ENCODE peak calls at places on chromosomes 6 and 20, in four cellular contexts. One of them, this sample, is unnamed.

GRCh38 chr20:6829510-6830116 is 62.1 kb downstream of the BMP2 start:
- DNase-seq in GM12878: no peak
- DNase-seq in K562: no peak
- DNase-seq in HL-60: no peak
- DNase-seq in this sample: no peak

GRCh38 chr6:27604986-27605385 is 132.1 kb upstream of the ZNF184 start:
- DNase-seq in GM12878: no peak
- DNase-seq in HL-60: no peak
- DNase-seq in K562: peak; percentile 42
- DNase-seq in this sample: no peak

GRCh38 chr6:109460161-109460830 is 4.7 kb upstream of the MICAL1 start:
- DNase-seq in GM12878: no peak
- DNase-seq in K562: no peak
- DNase-seq in HL-60: no peak
- DNase-seq in this sample: no peak

GRCh38 chr6:34248198-34248726 is 544 bp downstream of the SMIM29 start:
- DNase-seq in K562: peak; percentile 67
- DNase-seq in GM12878: no peak
- DNase-seq in HL-60: no peak
- DNase-seq in this sample: no peak

GRCh38 chr20:53954734-53955658 is 115.4 kb downstream of the BCAS1 start:
- DNase-seq in K562: no peak
- DNase-seq in HL-60: no peak
- DNase-seq in GM12878: no peak
- DNase-seq in this sample: no peak

GRCh38 chr6:26284537-26285142 is 80.4 kb upstream of the BTN3A2 start:
- DNase-seq in GM12878: peak; percentile 47
- DNase-seq in K562: no peak
- DNase-seq in HL-60: no peak
- DNase-seq in this sample: no peak

GRCh38 chr6:114471450-114471849 is 128.6 kb upstream of the HS3ST5 start:
- DNase-seq in GM12878: no peak
- DNase-seq in K562: no peak
- DNase-seq in HL-60: no peak
- DNase-seq in this sample: no peak

GRCh38 chr6:11341867-11342266 is 109.4 kb upstream of the NEDD9 start:
- DNase-seq in HL-60: no peak
- DNase-seq in K562: no peak
- DNase-seq in GM12878: no peak
- DNase-seq in this sample: no peak

GRCh38 chr6:33613146-33613793 is 7.9 kb upstream of the ITPR3 start:
- DNase-seq in HL-60: no peak
- DNase-seq in K562: no peak
- DNase-seq in GM12878: no peak
- DNase-seq in this sample: no peak

GRCh38 chr6:47681201-47681990 is 17.0 kb upstream of the ADGRF4 start:
- DNase-seq in K562: no peak
- DNase-seq in GM12878: no peak
- DNase-seq in HL-60: no peak
- DNase-seq in this sample: no peak

GRCh38 chr6:143621159-143621873 is 56.4 kb upstream of the PHACTR2 start:
- DNase-seq in K562: no peak
- DNase-seq in HL-60: no peak
- DNase-seq in GM12878: no peak
- DNase-seq in this sample: no peak

GRCh38 chr6:159252955-159253508 is 83.8 kb downstream of the FNDC1 start:
- DNase-seq in GM12878: peak; percentile 2
- DNase-seq in K562: peak; percentile 69
- DNase-seq in HL-60: peak; percentile 11
- DNase-seq in this sample: peak; percentile 36

GRCh38 chr6:95574811-95575210 is 2.5 kb upstream of the MANEA start:
- DNase-seq in K562: no peak
- DNase-seq in HL-60: peak; percentile 74
- DNase-seq in GM12878: no peak
- DNase-seq in this sample: no peak

GRCh38 chr6:84417261-84417660 is 189.8 kb upstream of the CEP162 start:
- DNase-seq in GM12878: no peak
- DNase-seq in HL-60: no peak
- DNase-seq in K562: no peak
- DNase-seq in this sample: no peak

GRCh38 chr6:105207524-105208269 is 27.9 kb upstream of the POPDC3 start:
- DNase-seq in K562: no peak
- DNase-seq in GM12878: no peak
- DNase-seq in HL-60: no peak
- DNase-seq in this sample: no peak

GRCh38 chr20:41643504-41643938 is 25.3 kb upstream of the CHD6 start:
- DNase-seq in HL-60: no peak
- DNase-seq in GM12878: no peak
- DNase-seq in K562: peak; percentile 71
- DNase-seq in this sample: no peak

GRCh38 chr6:29763491-29764289 is 40.5 kb downstream of the HLA-F start:
- DNase-seq in HL-60: no peak
- DNase-seq in K562: no peak
- DNase-seq in GM12878: no peak
- DNase-seq in this sample: no peak

GRCh38 chr6:66675906-66676305 is 968.9 kb upstream of the EYS start:
- DNase-seq in HL-60: no peak
- DNase-seq in GM12878: no peak
- DNase-seq in K562: no peak
- DNase-seq in this sample: no peak

GRCh38 chr6:145360865-145361264 is 374.5 kb downstream of the EPM2A start:
- DNase-seq in K562: no peak
- DNase-seq in GM12878: no peak
- DNase-seq in HL-60: no peak
- DNase-seq in this sample: no peak

GRCh38 chr6:159821726-159822125 is 21.6 kb downstream of the PNLDC1 start:
- DNase-seq in HL-60: no peak
- DNase-seq in GM12878: no peak
- DNase-seq in K562: no peak
- DNase-seq in this sample: no peak

GRCh38 chr6:42193491-42193894 is 1.3 kb downstream of the GUCA1B start:
- DNase-seq in GM12878: no peak
- DNase-seq in HL-60: no peak
- DNase-seq in K562: peak; percentile 64
- DNase-seq in this sample: no peak
- TF ChIP-seq SPI1 in GM12878: no peak
- TF ChIP-seq SPI1 in HL-60: no peak
- TF ChIP-seq SPI1 in K562: no peak
- TF ChIP-seq SPI1 in this sample: no peak

GRCh38 chr20:55067158-55067825 is 591.9 kb downstream of the DOK5 start:
- DNase-seq in GM12878: no peak
- DNase-seq in HL-60: no peak
- DNase-seq in K562: no peak
- DNase-seq in this sample: no peak
- TF ChIP-seq SPI1 in GM12878: no peak
- TF ChIP-seq SPI1 in HL-60: no peak
- TF ChIP-seq SPI1 in K562: no peak
- TF ChIP-seq SPI1 in this sample: no peak

GRCh38 chr20:58909585-58909984 is 57.1 kb downstream of the GNAS start:
- DNase-seq in GM12878: no peak
- DNase-seq in HL-60: no peak
- DNase-seq in K562: no peak
- DNase-seq in this sample: no peak

GRCh38 chr20:58913079-58913478 is 60.6 kb downstream of the GNAS start:
- DNase-seq in HL-60: no peak
- DNase-seq in K562: no peak
- DNase-seq in GM12878: no peak
- DNase-seq in this sample: no peak

GRCh38 chr20:58911309-58911708 is 58.8 kb downstream of the GNAS start:
- DNase-seq in K562: no peak
- DNase-seq in HL-60: no peak
- DNase-seq in GM12878: no peak
- DNase-seq in this sample: no peak

GRCh38 chr20:58910473-58910872 is 58.0 kb downstream of the GNAS start:
- DNase-seq in HL-60: no peak
- DNase-seq in K562: no peak
- DNase-seq in GM12878: no peak
- DNase-seq in this sample: no peak

DNA sequence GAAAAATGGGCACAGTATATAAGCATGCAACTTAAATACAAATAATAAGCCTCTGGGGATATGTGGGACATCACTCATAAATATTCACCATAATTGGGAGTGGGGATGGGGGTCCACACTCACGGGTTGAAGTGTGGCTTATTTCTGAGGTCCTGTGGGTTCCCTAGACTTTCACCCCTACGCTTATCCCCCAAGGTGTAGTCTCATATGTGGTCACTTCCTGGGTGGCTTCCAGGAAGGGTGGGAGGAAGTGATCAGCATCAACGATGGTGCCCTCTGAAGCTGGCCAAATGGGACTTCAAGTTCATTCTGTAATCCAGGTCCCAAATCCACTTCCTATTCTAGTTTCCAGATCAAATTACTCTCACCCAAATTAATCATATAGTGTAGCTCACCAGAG is 59.5 kb downstream of the GNAS start:
- DNase-seq in K562: no peak
- DNase-seq in HL-60: no peak
- DNase-seq in GM12878: no peak
- DNase-seq in this sample: no peak
- TF ChIP-seq SPI1 in K562: no peak
- TF ChIP-seq SPI1 in HL-60: no peak
- TF ChIP-seq SPI1 in GM12878: no peak
- TF ChIP-seq SPI1 in this sample: peak; percentile 17

DNA sequence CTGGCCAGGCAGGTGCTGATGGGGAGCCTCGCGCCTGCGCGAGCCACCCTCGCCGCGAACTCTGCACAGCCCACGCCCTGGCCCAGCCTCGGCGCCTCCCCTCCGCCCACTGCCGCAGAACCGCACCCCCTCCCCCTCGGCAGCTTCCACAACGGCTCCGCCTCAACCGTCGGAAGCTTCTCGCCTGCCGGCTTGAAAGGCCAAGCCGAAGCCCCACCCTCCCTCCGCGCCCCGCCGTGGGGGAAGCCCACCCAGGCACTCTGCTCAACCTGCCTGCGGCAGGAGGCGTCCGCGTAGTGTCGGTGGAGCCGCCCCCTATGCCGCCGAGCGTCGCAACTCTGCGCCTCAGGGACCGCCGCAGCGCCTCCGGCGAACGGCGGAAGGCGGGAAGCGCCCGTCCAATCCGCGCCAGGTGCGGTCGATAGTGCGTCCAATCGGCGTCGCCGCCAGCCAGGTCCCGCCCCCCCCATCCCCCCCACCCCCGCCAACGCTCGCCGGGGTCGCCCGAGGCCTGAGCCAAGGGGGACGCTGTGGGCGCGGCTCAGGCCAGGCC is at the start of gene SYCP2:
- DNase-seq in GM12878: no peak
- DNase-seq in HL-60: no peak
- DNase-seq in K562: peak; percentile 94
- DNase-seq in this sample: no peak
- TF ChIP-seq SPI1 in GM12878: no peak
- TF ChIP-seq SPI1 in HL-60: no peak
- TF ChIP-seq SPI1 in K562: no peak
- TF ChIP-seq SPI1 in this sample: no peak

DNA sequence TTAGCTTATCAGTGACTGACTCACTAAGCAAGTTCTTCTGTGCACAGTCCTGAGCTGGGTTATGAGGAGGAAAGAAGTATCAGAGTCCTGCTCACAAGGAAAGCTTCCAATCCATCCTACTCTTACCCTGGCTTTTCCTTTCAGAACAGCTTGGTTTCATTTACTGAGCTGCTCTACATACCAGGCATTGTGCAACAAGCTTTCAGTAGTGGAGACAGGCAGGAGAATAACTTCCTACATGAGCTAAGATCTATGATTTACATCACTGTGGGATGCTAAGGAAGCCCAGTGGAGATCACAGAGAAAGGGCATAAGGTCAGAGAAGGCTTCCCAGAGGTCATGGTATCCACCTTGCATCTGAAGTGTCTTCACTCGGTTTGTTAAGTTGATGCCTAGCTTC is 144.5 kb downstream of the MAP3K7 start:
- DNase-seq in HL-60: no peak
- DNase-seq in K562: no peak
- DNase-seq in GM12878: no peak
- DNase-seq in this sample: no peak
- TF ChIP-seq SPI1 in HL-60: no peak
- TF ChIP-seq SPI1 in K562: no peak
- TF ChIP-seq SPI1 in GM12878: no peak
- TF ChIP-seq SPI1 in this sample: no peak

GRCh38 chr6:80991316-80991715 is 761.2 kb downstream of the TENT5A start:
- DNase-seq in K562: no peak
- DNase-seq in HL-60: no peak
- DNase-seq in GM12878: no peak
- DNase-seq in this sample: no peak

DNA sequence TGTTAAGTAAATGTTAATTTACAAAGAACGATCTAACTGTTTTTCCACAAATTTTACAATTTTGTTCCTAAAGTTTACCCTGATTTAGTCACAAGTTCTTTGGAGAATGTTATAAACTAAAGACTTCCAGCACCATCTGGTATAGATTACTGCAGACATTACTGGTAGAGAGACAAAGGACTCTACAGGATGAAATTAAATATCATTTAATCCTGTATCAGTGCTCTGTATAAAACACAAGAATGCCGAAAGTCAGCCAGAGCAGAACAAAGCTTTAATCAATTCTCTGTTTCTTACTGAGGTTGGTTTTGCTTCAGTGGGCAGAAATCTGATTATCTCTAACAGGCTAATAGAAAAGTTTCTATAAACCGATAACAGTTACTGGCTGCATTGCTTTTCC is 763.6 kb downstream of the TENT5A start:
- DNase-seq in K562: no peak
- DNase-seq in GM12878: no peak
- DNase-seq in HL-60: no peak
- DNase-seq in this sample: no peak
- TF ChIP-seq SPI1 in K562: no peak
- TF ChIP-seq SPI1 in GM12878: no peak
- TF ChIP-seq SPI1 in HL-60: no peak
- TF ChIP-seq SPI1 in this sample: no peak

GRCh38 chr6:15399651-15400470 is 154.0 kb downstream of the JARID2 start:
- DNase-seq in HL-60: no peak
- DNase-seq in K562: peak; percentile 91
- DNase-seq in GM12878: no peak
- DNase-seq in this sample: no peak
- TF ChIP-seq SPI1 in HL-60: no peak
- TF ChIP-seq SPI1 in K562: no peak
- TF ChIP-seq SPI1 in GM12878: no peak
- TF ChIP-seq SPI1 in this sample: no peak

GRCh38 chr20:3690413-3690812 is 8.6 kb upstream of the ADAM33 start:
- DNase-seq in GM12878: no peak
- DNase-seq in K562: no peak
- DNase-seq in HL-60: no peak
- DNase-seq in this sample: no peak

GRCh38 chr20:3689978-3690377 is 8.2 kb upstream of the ADAM33 start:
- DNase-seq in GM12878: no peak
- DNase-seq in K562: no peak
- DNase-seq in HL-60: no peak
- DNase-seq in this sample: no peak

GRCh38 chr20:3685341-3685740 is 3.5 kb upstream of the ADAM33 start:
- DNase-seq in GM12878: no peak
- DNase-seq in HL-60: no peak
- DNase-seq in K562: no peak
- DNase-seq in this sample: no peak

GRCh38 chr20:3687655-3688054 is 5.8 kb upstream of the ADAM33 start:
- DNase-seq in GM12878: no peak
- DNase-seq in K562: peak; percentile 54
- DNase-seq in HL-60: no peak
- DNase-seq in this sample: no peak

GRCh38 chr20:3686867-3687321 is 5.1 kb upstream of the ADAM33 start:
- DNase-seq in K562: no peak
- DNase-seq in GM12878: no peak
- DNase-seq in HL-60: no peak
- DNase-seq in this sample: no peak
- TF ChIP-seq SPI1 in K562: no peak
- TF ChIP-seq SPI1 in GM12878: no peak
- TF ChIP-seq SPI1 in HL-60: no peak
- TF ChIP-seq SPI1 in this sample: no peak

This sample was measured in GM12891.